ENCODE peak calls at places on chromosomes 6 and 20, in six cellular contexts. H, B, N, L, U and G are unnamed samples.
A peak's percentile ranks its signal among the peaks of the same experiment; 100 is the strongest.

GRCh38 chr6:89111933-89112332 is 5.9 kb downstream of the SRSF12 start:
- DNase-seq in H (no peak), B (no peak), N (no peak), L (no peak), U (no peak), G (no peak)

GRCh38 chr6:130296854-130297253 is 69.0 kb upstream of the TMEM200A start:
- DNase-seq in H (peak; percentile 13), B (peak; percentile 51), N (no peak), L (no peak), U (no peak), G (no peak)

GRCh38 chr20:63104312-63105181 is 97.8 kb upstream of the BHLHE23 start:
- DNase-seq in H (no peak), B (no peak), N (no peak), L (no peak), U (no peak), G (no peak)

GRCh38 chr20:61092199-61092598 is 159.9 kb upstream of the CDH4 start:
- DNase-seq in H (no peak), B (no peak), N (no peak), L (no peak), U (no peak), G (no peak)

GRCh38 chr6:15464211-15464725 is 198.6 kb downstream of the DTNBP1 start:
- DNase-seq in H (peak; percentile 43), B (peak; percentile 83), N (no peak), L (no peak), U (no peak), G (no peak)

GRCh38 chr6:22279427-22279826 is 17.4 kb downstream of the PRL start:
- DNase-seq in H (no peak), B (no peak), N (no peak), L (no peak), U (no peak), G (no peak)

GRCh38 chr20:9286501-9286900 is 217.6 kb downstream of the PLCB4 start:
- DNase-seq in H (no peak), B (no peak), N (no peak), L (no peak), U (no peak), G (no peak)

GRCh38 chr20:35226775-35227681 is 538 bp downstream of the MMP24 start:
- DNase-seq in H (peak; percentile 45), B (peak; percentile 91), N (no peak), L (no peak), U (peak; percentile 58), G (peak; percentile 13)

GRCh38 chr20:24693466-24694156 is 224.2 kb downstream of the SYNDIG1 start:
- DNase-seq in H (no peak), B (peak; percentile 21), N (no peak), L (no peak), U (no peak), G (no peak)

GRCh38 chr6:139082370-139082769 is 52.5 kb upstream of the HECA start:
- DNase-seq in H (no peak), B (no peak), N (no peak), L (no peak), U (no peak), G (no peak)

GRCh38 chr6:46184114-46184513 is 13.3 kb upstream of the ENPP5 start:
- DNase-seq in H (peak; percentile 50), B (no peak), N (peak; percentile 50), L (no peak), U (no peak), G (peak; percentile 92)

GRCh38 chr20:49854190-49854875 is 41.7 kb downstream of the SLC9A8 start:
- DNase-seq in H (peak; percentile 81), B (peak; percentile 46), N (no peak), L (no peak), U (no peak), G (no peak)

GRCh38 chr20:36631651-36632050 is 14.3 kb downstream of the SLA2 start:
- DNase-seq in H (peak; percentile 72), B (no peak), N (no peak), L (no peak), U (no peak), G (no peak)

GRCh38 chr6:15387118-15387517 is 141.2 kb downstream of the JARID2 start:
- DNase-seq in H (no peak), B (peak; percentile 45), N (peak; percentile 32), L (no peak), U (no peak), G (no peak)

GRCh38 chr6:45590225-45590624 is 212.5 kb upstream of the SUPT3H start:
- DNase-seq in H (peak; percentile 97), B (no peak), N (peak; percentile 72), L (peak; percentile 95), U (no peak), G (peak; percentile 43)

GRCh38 chr20:43939762-43940121 is 25.1 kb downstream of the TOX2 start:
- DNase-seq in H (peak; percentile 56), B (no peak), N (peak; percentile 61), L (no peak), U (no peak), G (no peak)

GRCh38 chr6:158057213-158057987 is 75.7 kb downstream of the SYNJ2 start:
- DNase-seq in H (peak; percentile 95), B (no peak), N (peak; percentile 94), L (peak; percentile 88), U (no peak), G (peak; percentile 82)

GRCh38 chr20:58086763-58087566 is 141.5 kb downstream of the ANKRD60 start:
- DNase-seq in H (peak; percentile 66), B (peak; percentile 85), N (no peak), L (no peak), U (no peak), G (no peak)

GRCh38 chr20:5095931-5096330 is 23.8 kb downstream of the PCNA start:
- DNase-seq in H (no peak), B (no peak), N (no peak), L (no peak), U (no peak), G (no peak)

GRCh38 chr6:39417440-39417839 is 94.9 kb upstream of the KCNK16 start:
- DNase-seq in H (no peak), B (no peak), N (no peak), L (no peak), U (no peak), G (no peak)

GRCh38 chr6:8269856-8270454 is 165.4 kb downstream of the SLC35B3 start:
- DNase-seq in H (no peak), B (no peak), N (no peak), L (no peak), U (no peak), G (no peak)

GRCh38 chr6:106099235-106099537 is 13.1 kb downstream of the PRDM1 start:
- DNase-seq in H (peak; percentile 67), B (no peak), N (no peak), L (no peak), U (no peak), G (no peak)

GRCh38 chr20:44092551-44093248 is 94.3 kb downstream of the JPH2 start:
- DNase-seq in H (peak; percentile 57), B (peak; percentile 72), N (peak; percentile 26), L (no peak), U (no peak), G (peak; percentile 40)

GRCh38 chr20:22180244-22180643 is 404.1 kb downstream of the FOXA2 start:
- DNase-seq in H (no peak), B (peak; percentile 80), N (no peak), L (no peak), U (no peak), G (no peak)

GRCh38 chr6:4114123-4114522 is 21.3 kb downstream of the ECI2 start:
- DNase-seq in H (no peak), B (no peak), N (no peak), L (no peak), U (no peak), G (no peak)

GRCh38 chr6:159969921-159970320 is 1.0 kb downstream of the IGF2R start:
- DNase-seq in H (peak; percentile 66), B (peak; percentile 68), N (peak; percentile 68), L (peak; percentile 52), U (peak; percentile 56), G (no peak)

GRCh38 chr6:158439255-158439654 is 120.6 kb upstream of the TMEM181 start:
- DNase-seq in H (no peak), B (no peak), N (no peak), L (no peak), U (no peak), G (no peak)

GRCh38 chr6:56366112-56366852 is 118.9 kb upstream of the COL21A1 start:
- DNase-seq in H (peak; percentile 52), B (no peak), N (no peak), L (no peak), U (no peak), G (no peak)

GRCh38 chr20:17525650-17526049 is 5.5 kb downstream of the BFSP1 start:
- DNase-seq in H (peak; percentile 78), B (peak; percentile 81), N (no peak), L (no peak), U (no peak), G (no peak)

GRCh38 chr6:43880236-43881120 is 110.5 kb downstream of the VEGFA start:
- DNase-seq in H (no peak), B (no peak), N (no peak), L (no peak), U (no peak), G (no peak)
- TF ChIP-seq CTCF in H (no peak), B (no peak), N (no peak), L (no peak), U (no peak), G (no peak)

DNA sequence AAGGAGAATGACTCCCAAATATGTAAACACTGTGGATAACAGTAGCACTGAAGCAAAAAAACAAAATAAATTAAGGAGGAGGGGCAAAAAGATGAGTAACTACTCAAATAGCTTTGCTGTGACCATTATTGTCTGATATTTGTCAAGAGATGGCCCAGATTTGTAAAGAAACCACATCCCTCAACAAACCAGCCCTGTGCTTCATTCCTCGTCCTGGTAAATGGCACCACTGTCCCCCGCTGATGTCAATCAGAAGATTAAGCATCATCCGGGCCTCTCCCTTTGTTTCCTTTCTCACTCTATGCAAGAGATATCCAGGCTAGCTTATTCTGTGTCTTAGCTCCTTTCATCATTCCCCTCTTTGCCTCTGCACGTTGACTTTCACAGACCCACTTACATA is 259.0 kb downstream of the SYNE1 start:
- DNase-seq in H (peak; percentile 17), B (no peak), N (peak; percentile 35), L (no peak), U (no peak), G (no peak)
- H3K4me3 ChIP-seq in H (no peak overlapping the region), B (no peak overlapping the region), N (peak overlapping the region; percentile 71), L (no peak overlapping the region), U (peak overlapping the region; percentile 59), G (peak overlapping the region; percentile 7)

GRCh38 chr6:111553580-111553979 is 52.1 kb downstream of the TRAF3IP2 start:
- DNase-seq in H (no peak), B (no peak), N (no peak), L (no peak), U (no peak), G (no peak)

GRCh38 chr6:111552999-111553398 is 52.7 kb downstream of the TRAF3IP2 start:
- DNase-seq in H (no peak), B (peak; percentile 57), N (no peak), L (no peak), U (no peak), G (no peak)

GRCh38 chr6:111552241-111552744 is 53.4 kb downstream of the TRAF3IP2 start:
- DNase-seq in H (peak; percentile 86), B (peak; percentile 77), N (peak; percentile 92), L (peak; percentile 94), U (no peak), G (peak; percentile 97)

GRCh38 chr6:111556004-111556403 is 49.7 kb downstream of the TRAF3IP2 start:
- DNase-seq in H (no peak), B (no peak), N (no peak), L (no peak), U (no peak), G (no peak)

GRCh38 chr6:111555041-111555440 is 50.6 kb downstream of the TRAF3IP2 start:
- DNase-seq in H (no peak), B (no peak), N (peak; percentile 59), L (no peak), U (no peak), G (peak; percentile 83)
- TF ChIP-seq CTCF in H (no peak), B (peak; percentile 14), N (peak; percentile 9), L (no peak), U (no peak), G (peak; percentile 32)

GRCh38 chr20:46688151-46689081 is 828 bp downstream of the TP53RK start:
- DNase-seq in H (peak; percentile 71), B (no peak), N (no peak), L (no peak), U (no peak), G (no peak)
- H3K4me3 ChIP-seq in H (peak overlapping the region; percentile 76), B (peak overlapping the region; percentile 96), N (peak overlapping the region; percentile 96), L (peak overlapping the region; percentile 92), U (peak overlapping the region; percentile 85), G (peak overlapping the region; percentile 61)